ENCODE peak calls at places on chromosomes 6 and 20, in five cellular contexts. O is AG10803; X is CD8-positive, alpha-beta T cell; E is adrenal gland; W is fibroblast of mammary gland. U is an unnamed sample.

GRCh38 chr6:167487706-167488664 is 163.1 kb downstream of the TTLL2 start:
- DNase-seq in O (no peak), X (no peak), E (no peak), W (no peak), U (no peak)

GRCh38 chr6:133957780-133958242 is 4.8 kb downstream of the TBPL1 start:
- DNase-seq in O (no peak), X (no peak), E (no peak), W (no peak), U (no peak)

GRCh38 chr6:138465007-138465645 is 34.2 kb downstream of the NHSL1 start:
- DNase-seq in O (peak), X (no peak), E (no peak), W (peak), U (peak)

GRCh38 chr20:46031701-46032254 is 2.8 kb downstream of the SLC12A5 start:
- DNase-seq in O (no peak), X (no peak), E (peak), W (no peak), U (no peak)

GRCh38 chr6:110875548-110876169 is 1.1 kb downstream of the AMD1 start:
- DNase-seq in O (no peak), X (peak), E (peak), W (no peak), U (no peak)

GRCh38 chr20:49859807-49860206 is 47.2 kb downstream of the SLC9A8 start:
- DNase-seq in O (no peak), X (no peak), E (no peak), W (no peak), U (no peak)

GRCh38 chr20:57753332-57754164 is 43.7 kb upstream of the PMEPA1 start:
- DNase-seq in O (no peak), X (no peak), E (no peak), W (no peak), U (no peak)

GRCh38 chr20:50745634-50746137 is 14.3 kb downstream of the PARD6B start:
- DNase-seq in O (no peak), X (no peak), E (no peak), W (no peak), U (no peak)

GRCh38 chr20:34977365-34978091 is 21.9 kb downstream of the MYH7B start:
- DNase-seq in O (no peak), X (no peak), E (no peak), W (no peak), U (no peak)

GRCh38 chr20:34978092-34978744 is 22.6 kb downstream of the MYH7B start:
- DNase-seq in O (no peak), X (no peak), E (no peak), W (no peak), U (no peak)

GRCh38 chr20:34982270-34983088 is 26.8 kb downstream of the MYH7B start:
- DNase-seq in O (no peak), X (no peak), E (no peak), W (no peak), U (no peak)

GRCh38 chr20:34980543-34981213 is 25.0 kb downstream of the MYH7B start:
- DNase-seq in O (peak), X (no peak), E (no peak), W (peak), U (no peak)

DNA sequence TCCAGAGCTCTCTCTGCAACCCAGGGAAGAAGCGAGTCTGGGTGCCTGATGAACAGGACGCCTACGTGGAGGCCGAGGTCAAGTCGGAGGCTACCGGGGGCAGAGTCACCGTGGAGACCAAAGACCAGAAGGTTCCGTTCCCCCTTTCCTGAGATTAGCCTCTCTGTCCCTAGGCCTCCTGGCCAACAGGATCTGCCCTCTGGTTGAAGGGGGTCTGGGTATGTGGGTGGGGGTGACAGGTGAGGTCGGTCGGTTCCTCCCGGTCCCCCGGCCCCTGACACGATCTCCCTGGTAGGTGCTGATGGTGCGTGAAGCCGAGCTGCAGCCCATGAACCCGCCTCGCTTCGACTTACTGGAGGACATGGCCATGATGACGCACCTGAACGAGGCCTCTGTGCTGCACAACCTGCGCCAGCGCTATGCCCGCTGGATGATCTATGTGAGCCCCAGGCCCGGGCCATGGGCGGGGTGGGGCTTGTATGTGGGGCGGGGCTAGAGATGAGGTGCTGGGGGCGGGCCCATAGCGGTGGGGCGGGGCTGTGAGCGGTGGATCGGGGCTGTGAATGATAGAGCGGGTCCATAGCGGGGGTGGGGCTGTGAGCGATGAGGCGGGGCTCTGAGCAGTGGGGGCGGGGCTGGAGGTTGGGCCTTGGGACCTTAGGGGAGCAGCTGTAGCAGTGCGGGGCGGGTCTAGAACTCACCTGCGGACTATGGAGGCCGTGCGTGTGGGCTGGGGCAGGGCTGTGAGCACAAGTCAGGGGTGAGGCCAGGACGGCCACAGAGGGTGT is 23.9 kb downstream of the MYH7B start:
- DNase-seq in O (no peak), X (no peak), E (no peak), W (no peak), U (no peak)
- H3K4me3 ChIP-seq in O (no peak), X (no peak), E (no peak), W (no peak), U (no peak)

DNA sequence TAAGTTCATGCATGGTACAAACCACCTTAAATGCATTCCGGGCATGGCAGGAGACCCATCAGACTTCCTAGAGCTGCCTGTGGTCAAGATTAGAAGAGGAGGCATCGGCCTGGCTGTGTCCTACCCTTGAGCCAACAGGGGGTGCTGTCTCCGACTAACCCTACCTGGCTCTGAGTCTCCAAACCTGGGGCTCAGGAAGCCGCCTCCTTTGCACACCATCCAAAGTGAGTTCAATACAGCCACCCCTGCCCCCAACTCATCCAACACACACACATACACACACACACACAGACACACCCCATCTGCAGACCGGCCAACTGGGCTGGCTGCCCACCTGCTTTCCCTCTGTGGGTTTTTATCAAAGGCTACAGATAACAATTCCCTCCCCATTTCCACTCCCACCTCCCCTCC is 77.0 kb downstream of the JPH2 start:
- DNase-seq in O (no peak), X (no peak), E (no peak), W (no peak), U (no peak)
- TF ChIP-seq CTCF in O (peak), X (no peak), E (no peak), W (peak), U (peak)

GRCh38 chr20:42484335-42484734 is 705.4 kb downstream of the PTPRT start:
- DNase-seq in O (peak), X (no peak), E (no peak), W (peak), U (no peak)
- H3K4me3 ChIP-seq in O (no peak), X (no peak), E (no peak), W (no peak), U (no peak)

DNA sequence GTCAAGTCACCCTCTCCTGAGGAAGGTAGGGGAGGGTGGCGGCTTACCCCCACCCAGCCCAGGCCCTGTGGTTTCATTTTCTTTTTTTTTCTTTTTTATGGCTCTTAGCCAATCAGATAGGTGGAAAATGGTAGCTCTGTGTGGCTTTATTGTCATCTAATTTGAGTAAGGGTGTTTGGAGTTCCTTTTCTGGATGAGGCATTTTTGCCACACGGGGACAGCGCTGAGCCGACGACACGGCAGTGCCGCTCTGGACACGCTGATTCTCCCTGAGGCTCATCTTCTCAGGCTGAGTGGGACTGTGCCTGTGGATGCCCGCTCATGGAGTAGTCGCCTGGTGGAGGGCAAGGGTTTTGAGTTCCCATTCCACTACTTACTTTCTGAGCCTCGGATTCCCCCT is 37.6 kb upstream of the ANGPT4 start:
- DNase-seq in O (peak), X (no peak), E (no peak), W (peak), U (no peak)
- TF ChIP-seq CTCF in O (peak), X (no peak), E (peak), W (peak), U (peak)

GRCh38 chr20:10645205-10645570 is 28.6 kb downstream of the JAG1 start:
- DNase-seq in O (no peak), X (no peak), E (no peak), W (no peak), U (no peak)

GRCh38 chr20:10641893-10642292 is 31.9 kb downstream of the JAG1 start:
- DNase-seq in O (no peak), X (no peak), E (no peak), W (no peak), U (no peak)

GRCh38 chr20:10642859-10643559 is 30.8 kb downstream of the JAG1 start:
- DNase-seq in O (no peak), X (no peak), E (no peak), W (no peak), U (no peak)

GRCh38 chr20:10644458-10645204 is 29.2 kb downstream of the JAG1 start:
- DNase-seq in O (no peak), X (no peak), E (no peak), W (no peak), U (no peak)

GRCh38 chr20:10643560-10643873 is 30.3 kb downstream of the JAG1 start:
- DNase-seq in O (no peak), X (no peak), E (no peak), W (no peak), U (no peak)
- H3K4me3 ChIP-seq in O (no peak), X (no peak), E (no peak), W (no peak), U (no peak)

GRCh38 chr6:44096615-44097014 is 30.6 kb downstream of the MRPL14 start:
- DNase-seq in O (peak), X (peak), E (peak), W (peak), U (no peak)
- TF ChIP-seq CTCF in O (peak), X (peak), E (peak), W (peak), U (peak)

GRCh38 chr6:28809947-28810654 is 113.7 kb downstream of the TRIM27 start:
- DNase-seq in O (no peak), X (no peak), E (no peak), W (no peak), U (no peak)
- H3K4me3 ChIP-seq in O (peak), X (no peak), E (no peak), W (peak), U (peak)

DNA sequence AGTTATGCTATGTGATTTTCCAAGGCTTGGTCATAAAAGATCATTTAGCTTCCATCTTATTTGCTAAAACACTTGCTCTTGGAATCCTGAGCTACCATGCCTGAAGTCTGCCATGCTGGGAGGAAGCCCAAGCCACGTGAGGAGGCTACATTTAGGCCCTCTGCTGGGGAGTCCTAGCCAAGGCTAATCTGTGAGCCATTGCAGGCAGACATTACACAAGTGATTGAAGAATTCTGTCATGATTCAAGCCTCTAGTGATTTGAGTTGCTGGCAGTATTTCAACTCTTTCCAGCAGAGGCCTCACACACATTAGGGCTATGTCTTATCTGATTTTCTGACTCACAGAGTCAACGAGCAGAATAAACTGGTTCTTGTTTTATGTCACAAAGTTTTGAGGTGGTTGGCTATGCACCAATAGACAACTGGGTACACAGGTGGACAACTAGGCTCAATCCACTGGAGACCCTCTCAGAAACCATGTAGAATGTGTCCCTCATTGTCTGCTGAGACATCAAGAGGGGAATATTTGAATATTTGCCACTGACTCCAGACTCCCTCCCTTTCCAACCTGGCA is 227.2 kb upstream of the SULF2 start:
- DNase-seq in O (peak), X (no peak), E (no peak), W (peak), U (peak)
- TF ChIP-seq CTCF in O (peak), X (no peak), E (no peak), W (peak), U (peak)

DNA sequence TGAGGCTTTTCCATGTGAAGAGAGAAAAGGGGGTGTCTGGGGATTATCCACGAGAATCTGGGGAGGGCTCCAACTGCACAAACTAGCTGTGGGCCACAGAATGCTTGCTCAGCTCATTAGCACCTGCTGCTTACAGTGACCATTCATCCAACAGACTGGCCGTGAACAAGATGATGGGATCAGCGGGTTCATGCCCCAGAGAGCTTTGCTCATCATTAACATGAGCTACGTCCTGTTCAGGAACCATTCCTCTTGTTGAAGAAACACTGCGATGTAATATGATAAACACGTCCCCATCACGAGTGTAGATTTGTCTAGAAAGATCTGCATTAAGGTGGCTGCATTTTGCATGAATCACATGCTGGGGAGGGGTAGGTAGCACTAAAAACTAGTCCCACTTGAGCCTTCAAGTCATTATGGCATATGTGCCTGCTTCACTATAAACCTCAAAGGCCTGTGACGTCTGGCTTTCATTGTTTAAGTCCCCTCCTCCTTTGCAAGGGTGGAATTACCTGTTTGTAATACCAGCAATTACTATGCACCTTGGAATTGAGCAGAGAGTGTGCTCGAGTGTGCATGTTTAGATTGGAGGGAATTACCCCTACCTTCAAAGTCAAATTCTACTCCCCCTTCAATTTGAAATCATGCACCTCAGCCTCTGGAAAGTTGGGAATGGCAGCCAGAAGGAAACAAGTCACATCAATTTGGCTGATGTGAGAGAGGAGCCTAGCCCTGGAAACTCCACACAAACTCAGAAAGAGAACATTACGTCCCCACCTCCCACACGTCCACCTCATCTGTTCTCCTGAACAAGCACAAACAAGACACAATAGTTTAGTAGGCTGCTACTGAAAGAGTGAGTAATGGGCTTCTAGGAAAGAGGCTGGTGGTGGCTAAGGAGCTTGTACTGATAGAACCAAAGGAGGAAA is 3.7 kb downstream of the PLAGL2 start:
- DNase-seq in O (no peak), X (no peak), E (no peak), W (peak), U (no peak)
- H3K4me3 ChIP-seq in O (no peak), X (no peak), E (no peak), W (no peak), U (no peak)